ENCODE peak calls at places on chromosome 7, in seven cellular contexts. One of them, this sample, is unnamed.
A peak's percentile ranks its signal among the peaks of the same experiment; 100 is the strongest.

GRCh38 chr7:44097064-44097932 is 6.8 kb upstream of the AEBP1 start:
- DNase-seq in cardiac fibroblast: no peak
- DNase-seq in H7: no peak
- DNase-seq in uterus: no peak
- DNase-seq in adrenal gland: no peak
- DNase-seq in dorsolateral prefrontal cortex: no peak
- DNase-seq in CD8-positive, alpha-beta T cell: no peak
- DNase-seq in this sample: peak; percentile 50

GRCh38 chr7:30997316-30997715 is 33.6 kb downstream of the GHRHR start:
- DNase-seq in dorsolateral prefrontal cortex: no peak
- DNase-seq in CD8-positive, alpha-beta T cell: no peak
- DNase-seq in adrenal gland: no peak
- DNase-seq in uterus: no peak
- DNase-seq in H7: no peak
- DNase-seq in cardiac fibroblast: peak; percentile 31
- DNase-seq in this sample: no peak

GRCh38 chr7:105675873-105676484 is 94.7 kb upstream of the EFCAB10 start:
- DNase-seq in adrenal gland: peak; percentile 27
- DNase-seq in H7: no peak
- DNase-seq in dorsolateral prefrontal cortex: no peak
- DNase-seq in cardiac fibroblast: no peak
- DNase-seq in CD8-positive, alpha-beta T cell: peak; percentile 52
- DNase-seq in uterus: no peak
- DNase-seq in this sample: peak; percentile 71

GRCh38 chr7:110076194-110076593 is 1014.7 kb upstream of the LRRN3 start:
- DNase-seq in uterus: no peak
- DNase-seq in adrenal gland: no peak
- DNase-seq in cardiac fibroblast: no peak
- DNase-seq in CD8-positive, alpha-beta T cell: no peak
- DNase-seq in dorsolateral prefrontal cortex: no peak
- DNase-seq in H7: no peak
- DNase-seq in this sample: no peak

GRCh38 chr7:135414850-135415439 is 95.0 kb downstream of the CNOT4 start:
- DNase-seq in uterus: no peak
- DNase-seq in CD8-positive, alpha-beta T cell: no peak
- DNase-seq in H7: peak; percentile 12
- DNase-seq in adrenal gland: peak; percentile 25
- DNase-seq in cardiac fibroblast: peak; percentile 81
- DNase-seq in dorsolateral prefrontal cortex: no peak
- DNase-seq in this sample: peak; percentile 64

GRCh38 chr7:108211382-108212201 is 81.4 kb upstream of the LAMB4 start:
- DNase-seq in dorsolateral prefrontal cortex: no peak
- DNase-seq in adrenal gland: peak; percentile 37
- DNase-seq in cardiac fibroblast: peak; percentile 91
- DNase-seq in CD8-positive, alpha-beta T cell: no peak
- DNase-seq in uterus: no peak
- DNase-seq in H7: no peak
- DNase-seq in this sample: no peak

GRCh38 chr7:123604739-123605138 is 3.1 kb downstream of the ASB15 start:
- DNase-seq in dorsolateral prefrontal cortex: no peak
- DNase-seq in CD8-positive, alpha-beta T cell: no peak
- DNase-seq in cardiac fibroblast: peak; percentile 8
- DNase-seq in H7: no peak
- DNase-seq in adrenal gland: no peak
- DNase-seq in uterus: no peak
- DNase-seq in this sample: no peak

GRCh38 chr7:23490357-23491131 is 20.3 kb upstream of the IGF2BP3 start:
- DNase-seq in uterus: peak; percentile 48
- DNase-seq in cardiac fibroblast: peak; percentile 39
- DNase-seq in dorsolateral prefrontal cortex: peak; percentile 71
- DNase-seq in H7: peak; percentile 45
- DNase-seq in CD8-positive, alpha-beta T cell: peak; percentile 39
- DNase-seq in adrenal gland: peak; percentile 61
- DNase-seq in this sample: peak; percentile 67

GRCh38 chr7:10708447-10708846 is 265.2 kb upstream of the PHF14 start:
- DNase-seq in dorsolateral prefrontal cortex: no peak
- DNase-seq in cardiac fibroblast: no peak
- DNase-seq in adrenal gland: no peak
- DNase-seq in uterus: no peak
- DNase-seq in CD8-positive, alpha-beta T cell: no peak
- DNase-seq in H7: peak; percentile 9
- DNase-seq in this sample: no peak

GRCh38 chr7:29017666-29018065 is 59.5 kb upstream of the TRIL start:
- DNase-seq in cardiac fibroblast: peak; percentile 8
- DNase-seq in uterus: no peak
- DNase-seq in CD8-positive, alpha-beta T cell: no peak
- DNase-seq in dorsolateral prefrontal cortex: no peak
- DNase-seq in adrenal gland: no peak
- DNase-seq in H7: no peak
- DNase-seq in this sample: no peak

GRCh38 chr7:79236352-79237028 is 217.0 kb downstream of the MAGI2 start:
- DNase-seq in uterus: no peak
- DNase-seq in CD8-positive, alpha-beta T cell: no peak
- DNase-seq in cardiac fibroblast: no peak
- DNase-seq in dorsolateral prefrontal cortex: no peak
- DNase-seq in H7: no peak
- DNase-seq in adrenal gland: no peak
- DNase-seq in this sample: no peak

GRCh38 chr7:114081606-114082425 is 163.0 kb upstream of the PPP1R3A start:
- DNase-seq in uterus: no peak
- DNase-seq in dorsolateral prefrontal cortex: no peak
- DNase-seq in CD8-positive, alpha-beta T cell: no peak
- DNase-seq in H7: peak; percentile 53
- DNase-seq in cardiac fibroblast: peak; percentile 70
- DNase-seq in adrenal gland: no peak
- DNase-seq in this sample: peak; percentile 41
- H3K4me3 ChIP-seq in uterus: peak overlapping the region; percentile 71
- H3K4me3 ChIP-seq in dorsolateral prefrontal cortex: peak overlapping the region; percentile 67
- H3K4me3 ChIP-seq in CD8-positive, alpha-beta T cell: no peak overlapping the region
- H3K4me3 ChIP-seq in H7: no peak overlapping the region
- H3K4me3 ChIP-seq in cardiac fibroblast: no peak overlapping the region
- H3K4me3 ChIP-seq in adrenal gland: no peak overlapping the region
- H3K4me3 ChIP-seq in this sample: no peak overlapping the region

DNA sequence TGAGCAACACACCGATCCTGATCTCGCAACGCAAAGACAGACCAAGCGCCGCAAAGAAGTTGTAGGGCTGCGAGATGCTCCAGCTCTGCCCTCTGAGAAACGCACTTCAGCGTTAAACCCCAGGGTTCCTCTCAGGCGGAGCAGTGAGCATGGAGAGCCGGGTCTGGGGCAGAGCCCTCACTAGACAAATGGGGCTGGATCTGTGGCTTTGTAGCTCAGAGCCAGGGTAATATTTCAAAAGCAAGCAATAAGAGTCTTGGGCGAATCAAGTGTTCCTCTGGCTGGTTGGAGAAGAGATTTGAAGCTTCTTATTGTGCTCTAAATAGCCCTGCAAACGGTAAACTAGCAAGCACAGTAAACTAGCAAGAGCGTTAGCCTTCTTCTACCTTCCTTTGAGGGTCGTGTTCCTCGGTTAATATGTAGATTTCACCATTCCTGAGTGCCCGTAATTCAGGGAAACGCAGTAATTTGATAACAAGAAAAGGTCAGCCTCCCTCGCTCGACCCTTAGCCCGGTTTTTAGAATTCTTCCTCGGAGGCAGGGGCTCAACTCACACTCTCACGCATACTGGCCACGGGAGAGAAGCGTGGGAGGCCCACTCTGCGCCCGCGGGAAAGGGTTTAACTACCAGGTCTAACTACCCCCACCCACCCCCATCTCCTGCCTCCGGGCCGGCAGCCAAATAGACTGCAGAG is 6.7 kb downstream of the SKAP2 start:
- DNase-seq in adrenal gland: peak; percentile 39
- DNase-seq in H7: peak; percentile 38
- DNase-seq in cardiac fibroblast: peak; percentile 8
- DNase-seq in CD8-positive, alpha-beta T cell: no peak
- DNase-seq in dorsolateral prefrontal cortex: no peak
- DNase-seq in uterus: no peak
- DNase-seq in this sample: no peak
- H3K4me3 ChIP-seq in adrenal gland: peak overlapping the region; percentile 31
- H3K4me3 ChIP-seq in H7: peak overlapping the region; percentile 8
- H3K4me3 ChIP-seq in cardiac fibroblast: no peak overlapping the region
- H3K4me3 ChIP-seq in CD8-positive, alpha-beta T cell: no peak overlapping the region
- H3K4me3 ChIP-seq in dorsolateral prefrontal cortex: peak overlapping the region; percentile 49
- H3K4me3 ChIP-seq in uterus: no peak overlapping the region
- H3K4me3 ChIP-seq in this sample: no peak overlapping the region

GRCh38 chr7:47591655-47592572 is 10.0 kb upstream of the TNS3 start:
- DNase-seq in uterus: no peak
- DNase-seq in CD8-positive, alpha-beta T cell: no peak
- DNase-seq in adrenal gland: no peak
- DNase-seq in H7: peak; percentile 65
- DNase-seq in dorsolateral prefrontal cortex: no peak
- DNase-seq in cardiac fibroblast: peak; percentile 43
- DNase-seq in this sample: no peak
- H3K4me3 ChIP-seq in uterus: no peak overlapping the region
- H3K4me3 ChIP-seq in CD8-positive, alpha-beta T cell: no peak overlapping the region
- H3K4me3 ChIP-seq in adrenal gland: no peak overlapping the region
- H3K4me3 ChIP-seq in H7: no peak overlapping the region
- H3K4me3 ChIP-seq in dorsolateral prefrontal cortex: no peak overlapping the region
- H3K4me3 ChIP-seq in cardiac fibroblast: no peak overlapping the region
- H3K4me3 ChIP-seq in this sample: no peak overlapping the region

GRCh38 chr7:978049-978346 is 2.6 kb upstream of the COX19 start:
- DNase-seq in H7: no peak
- DNase-seq in cardiac fibroblast: no peak
- DNase-seq in dorsolateral prefrontal cortex: no peak
- DNase-seq in adrenal gland: no peak
- DNase-seq in uterus: no peak
- DNase-seq in CD8-positive, alpha-beta T cell: no peak
- DNase-seq in this sample: no peak

GRCh38 chr7:975702-976473 is 539 bp upstream of the COX19 start:
- DNase-seq in cardiac fibroblast: no peak
- DNase-seq in adrenal gland: no peak
- DNase-seq in uterus: no peak
- DNase-seq in CD8-positive, alpha-beta T cell: no peak
- DNase-seq in dorsolateral prefrontal cortex: no peak
- DNase-seq in H7: peak; percentile 68
- DNase-seq in this sample: no peak

GRCh38 chr7:978416-979091 is 3.2 kb upstream of the COX19 start:
- DNase-seq in uterus: no peak
- DNase-seq in dorsolateral prefrontal cortex: no peak
- DNase-seq in cardiac fibroblast: no peak
- DNase-seq in H7: no peak
- DNase-seq in CD8-positive, alpha-beta T cell: no peak
- DNase-seq in adrenal gland: no peak
- DNase-seq in this sample: no peak

GRCh38 chr7:976901-977325 is 1.6 kb upstream of the COX19 start:
- DNase-seq in CD8-positive, alpha-beta T cell: no peak
- DNase-seq in uterus: no peak
- DNase-seq in dorsolateral prefrontal cortex: no peak
- DNase-seq in H7: no peak
- DNase-seq in adrenal gland: no peak
- DNase-seq in cardiac fibroblast: no peak
- DNase-seq in this sample: no peak

DNA sequence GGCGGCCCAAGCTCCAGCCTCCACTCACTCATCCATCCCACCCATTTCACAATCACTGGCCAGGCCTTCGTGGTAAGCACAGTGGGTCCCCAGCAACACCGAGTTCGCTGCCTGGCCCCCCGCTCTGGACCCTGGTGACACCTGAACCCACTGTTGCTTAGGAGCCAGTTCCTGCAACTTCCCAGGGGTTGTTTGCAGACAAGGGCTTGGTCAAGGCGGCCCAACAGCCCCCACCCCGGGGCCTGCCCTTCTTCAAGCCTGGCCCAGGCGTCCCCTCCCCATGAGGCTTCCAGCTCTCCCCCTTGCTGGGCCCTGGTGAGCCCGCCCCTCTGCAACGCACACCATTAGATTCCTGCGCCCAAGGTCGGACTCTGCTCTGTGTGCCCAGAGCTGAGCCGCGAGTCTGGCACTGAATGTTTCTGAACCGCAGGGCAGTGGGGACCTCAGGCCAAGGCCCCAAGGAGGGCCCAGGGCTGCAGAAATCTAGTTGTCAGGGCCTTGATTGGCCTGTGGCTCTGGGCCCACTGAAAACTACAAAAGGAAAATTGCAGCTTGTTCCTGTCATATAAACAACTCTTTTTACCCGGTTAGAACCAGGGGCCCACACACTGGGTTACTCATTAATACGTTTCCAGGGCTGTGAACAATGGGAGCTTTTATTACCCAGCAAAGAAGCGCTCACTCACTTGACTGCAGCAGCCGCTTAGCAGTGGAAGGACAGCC is 2.1 kb upstream of the COX19 start:
- DNase-seq in uterus: no peak
- DNase-seq in dorsolateral prefrontal cortex: peak; percentile 62
- DNase-seq in cardiac fibroblast: no peak
- DNase-seq in CD8-positive, alpha-beta T cell: no peak
- DNase-seq in H7: no peak
- DNase-seq in adrenal gland: peak; percentile 89
- DNase-seq in this sample: no peak
- H3K4me3 ChIP-seq in uterus: no peak overlapping the region
- H3K4me3 ChIP-seq in dorsolateral prefrontal cortex: no peak overlapping the region
- H3K4me3 ChIP-seq in cardiac fibroblast: no peak overlapping the region
- H3K4me3 ChIP-seq in CD8-positive, alpha-beta T cell: no peak overlapping the region
- H3K4me3 ChIP-seq in H7: no peak overlapping the region
- H3K4me3 ChIP-seq in adrenal gland: no peak overlapping the region
- H3K4me3 ChIP-seq in this sample: no peak overlapping the region

GRCh38 chr7:100071018-100071723 is 10.4 kb downstream of the ZNF3 start:
- DNase-seq in uterus: no peak
- DNase-seq in dorsolateral prefrontal cortex: no peak
- DNase-seq in cardiac fibroblast: no peak
- DNase-seq in CD8-positive, alpha-beta T cell: no peak
- DNase-seq in adrenal gland: no peak
- DNase-seq in H7: no peak
- DNase-seq in this sample: no peak
- H3K4me3 ChIP-seq in uterus: no peak overlapping the region
- H3K4me3 ChIP-seq in dorsolateral prefrontal cortex: no peak overlapping the region
- H3K4me3 ChIP-seq in cardiac fibroblast: no peak overlapping the region
- H3K4me3 ChIP-seq in CD8-positive, alpha-beta T cell: no peak overlapping the region
- H3K4me3 ChIP-seq in adrenal gland: no peak overlapping the region
- H3K4me3 ChIP-seq in H7: no peak overlapping the region
- H3K4me3 ChIP-seq in this sample: no peak overlapping the region

GRCh38 chr7:1061180-1061579 is 16.8 kb downstream of the GPR146 start:
- DNase-seq in uterus: no peak
- DNase-seq in dorsolateral prefrontal cortex: no peak
- DNase-seq in adrenal gland: no peak
- DNase-seq in H7: peak; percentile 68
- DNase-seq in cardiac fibroblast: no peak
- DNase-seq in CD8-positive, alpha-beta T cell: no peak
- DNase-seq in this sample: no peak

GRCh38 chr7:1058821-1059199 is 14.5 kb downstream of the GPR146 start:
- DNase-seq in uterus: no peak
- DNase-seq in cardiac fibroblast: no peak
- DNase-seq in adrenal gland: no peak
- DNase-seq in dorsolateral prefrontal cortex: no peak
- DNase-seq in CD8-positive, alpha-beta T cell: no peak
- DNase-seq in H7: no peak
- DNase-seq in this sample: no peak

GRCh38 chr7:1060315-1061080 is 16.2 kb downstream of the GPR146 start:
- DNase-seq in H7: peak; percentile 85
- DNase-seq in adrenal gland: no peak
- DNase-seq in cardiac fibroblast: no peak
- DNase-seq in dorsolateral prefrontal cortex: no peak
- DNase-seq in uterus: no peak
- DNase-seq in CD8-positive, alpha-beta T cell: no peak
- DNase-seq in this sample: no peak

GRCh38 chr7:1058311-1058710 is 14.0 kb downstream of the GPR146 start:
- DNase-seq in uterus: no peak
- DNase-seq in H7: no peak
- DNase-seq in CD8-positive, alpha-beta T cell: no peak
- DNase-seq in cardiac fibroblast: no peak
- DNase-seq in adrenal gland: no peak
- DNase-seq in dorsolateral prefrontal cortex: no peak
- DNase-seq in this sample: no peak

GRCh38 chr7:1059200-1060091 is 15.1 kb downstream of the GPR146 start:
- DNase-seq in dorsolateral prefrontal cortex: no peak
- DNase-seq in H7: peak; percentile 98
- DNase-seq in uterus: no peak
- DNase-seq in CD8-positive, alpha-beta T cell: no peak
- DNase-seq in cardiac fibroblast: no peak
- DNase-seq in adrenal gland: no peak
- DNase-seq in this sample: no peak
- H3K4me3 ChIP-seq in dorsolateral prefrontal cortex: no peak overlapping the region
- H3K4me3 ChIP-seq in H7: peak overlapping the region; percentile 15
- H3K4me3 ChIP-seq in uterus: no peak overlapping the region
- H3K4me3 ChIP-seq in CD8-positive, alpha-beta T cell: no peak overlapping the region
- H3K4me3 ChIP-seq in cardiac fibroblast: no peak overlapping the region
- H3K4me3 ChIP-seq in adrenal gland: no peak overlapping the region
- H3K4me3 ChIP-seq in this sample: no peak overlapping the region

This sample was measured in CD4-positive, CD25-positive, alpha-beta regulatory T cell.